ENCODE peak calls at places on chromosomes 11 and 22, in eight cellular contexts. One of them, this sample, is unnamed.

GRCh38 chr22:28710889-28711285 is 30.7 kb downstream of the CHEK2 start:
- DNase-seq in ovary: no peak
- DNase-seq in GM12878: no peak
- DNase-seq in A549: no peak
- DNase-seq in SK-N-SH: peak
- DNase-seq in H1: no peak
- DNase-seq in K562: no peak
- DNase-seq in tibial nerve: no peak
- DNase-seq in this sample: no peak

GRCh38 chr11:132631956-132632355 is 900.3 kb downstream of the OPCML start:
- DNase-seq in ovary: no peak
- DNase-seq in GM12878: no peak
- DNase-seq in A549: no peak
- DNase-seq in SK-N-SH: peak
- DNase-seq in H1: no peak
- DNase-seq in K562: no peak
- DNase-seq in tibial nerve: no peak
- DNase-seq in this sample: no peak

GRCh38 chr11:120174866-120175265 is 36.0 kb upstream of the OAF start:
- DNase-seq in ovary: no peak
- DNase-seq in GM12878: no peak
- DNase-seq in A549: no peak
- DNase-seq in SK-N-SH: no peak
- DNase-seq in H1: no peak
- DNase-seq in K562: no peak
- DNase-seq in tibial nerve: no peak
- DNase-seq in this sample: no peak

GRCh38 chr22:49855491-49855911 is 1.9 kb downstream of the ZBED4 start:
- DNase-seq in ovary: no peak
- DNase-seq in GM12878: no peak
- DNase-seq in A549: no peak
- DNase-seq in SK-N-SH: no peak
- DNase-seq in H1: no peak
- DNase-seq in K562: no peak
- DNase-seq in tibial nerve: no peak
- DNase-seq in this sample: peak

GRCh38 chr11:76962583-76963416 is 71.4 kb upstream of the B3GNT6 start:
- DNase-seq in ovary: no peak
- DNase-seq in GM12878: peak
- DNase-seq in A549: no peak
- DNase-seq in SK-N-SH: no peak
- DNase-seq in H1: no peak
- DNase-seq in K562: no peak
- DNase-seq in tibial nerve: no peak
- DNase-seq in this sample: peak

GRCh38 chr11:77602385-77603105 is 12.8 kb downstream of the AQP11 start:
- DNase-seq in ovary: no peak
- DNase-seq in GM12878: no peak
- DNase-seq in A549: peak
- DNase-seq in SK-N-SH: no peak
- DNase-seq in H1: no peak
- DNase-seq in K562: peak
- DNase-seq in tibial nerve: no peak
- DNase-seq in this sample: no peak

GRCh38 chr11:108786281-108786990 is 121.6 kb downstream of the DDX10 start:
- DNase-seq in ovary: no peak
- DNase-seq in GM12878: no peak
- DNase-seq in A549: no peak
- DNase-seq in SK-N-SH: no peak
- DNase-seq in H1: no peak
- DNase-seq in K562: no peak
- DNase-seq in tibial nerve: no peak
- DNase-seq in this sample: no peak

GRCh38 chr22:26642465-26643367 is 14.7 kb upstream of the MIAT start:
- DNase-seq in ovary: no peak
- DNase-seq in GM12878: no peak
- DNase-seq in A549: no peak
- DNase-seq in SK-N-SH: no peak
- DNase-seq in H1: peak
- DNase-seq in K562: peak
- DNase-seq in tibial nerve: no peak
- DNase-seq in this sample: peak

GRCh38 chr11:65468874-65469333 is 29.9 kb upstream of the MALAT1 start:
- DNase-seq in ovary: peak
- DNase-seq in GM12878: no peak
- DNase-seq in A549: peak
- DNase-seq in SK-N-SH: peak
- DNase-seq in H1: peak
- DNase-seq in K562: peak
- DNase-seq in tibial nerve: peak
- DNase-seq in this sample: peak

GRCh38 chr11:79192836-79193235 is 248.0 kb downstream of the TENM4 start:
- DNase-seq in ovary: no peak
- DNase-seq in GM12878: no peak
- DNase-seq in A549: no peak
- DNase-seq in SK-N-SH: no peak
- DNase-seq in H1: no peak
- DNase-seq in K562: no peak
- DNase-seq in tibial nerve: no peak
- DNase-seq in this sample: no peak

GRCh38 chr11:46362146-46363030 is 15.1 kb downstream of the DGKZ start:
- DNase-seq in ovary: no peak
- DNase-seq in GM12878: no peak
- DNase-seq in A549: no peak
- DNase-seq in SK-N-SH: no peak
- DNase-seq in H1: no peak
- DNase-seq in K562: no peak
- DNase-seq in tibial nerve: no peak
- DNase-seq in this sample: no peak

GRCh38 chr11:46364791-46365190 is 16.7 kb upstream of the MDK start:
- DNase-seq in ovary: no peak
- DNase-seq in GM12878: no peak
- DNase-seq in A549: no peak
- DNase-seq in SK-N-SH: no peak
- DNase-seq in H1: no peak
- DNase-seq in K562: no peak
- DNase-seq in tibial nerve: no peak
- DNase-seq in this sample: no peak

GRCh38 chr11:46363031-46363407 is 15.8 kb downstream of the DGKZ start:
- DNase-seq in ovary: no peak
- DNase-seq in GM12878: no peak
- DNase-seq in A549: no peak
- DNase-seq in SK-N-SH: peak
- DNase-seq in H1: no peak
- DNase-seq in K562: no peak
- DNase-seq in tibial nerve: peak
- DNase-seq in this sample: no peak

GRCh38 chr11:46364056-46364455 is 16.8 kb downstream of the DGKZ start:
- DNase-seq in ovary: no peak
- DNase-seq in GM12878: no peak
- DNase-seq in A549: no peak
- DNase-seq in SK-N-SH: no peak
- DNase-seq in H1: no peak
- DNase-seq in K562: no peak
- DNase-seq in tibial nerve: no peak
- DNase-seq in this sample: no peak

DNA sequence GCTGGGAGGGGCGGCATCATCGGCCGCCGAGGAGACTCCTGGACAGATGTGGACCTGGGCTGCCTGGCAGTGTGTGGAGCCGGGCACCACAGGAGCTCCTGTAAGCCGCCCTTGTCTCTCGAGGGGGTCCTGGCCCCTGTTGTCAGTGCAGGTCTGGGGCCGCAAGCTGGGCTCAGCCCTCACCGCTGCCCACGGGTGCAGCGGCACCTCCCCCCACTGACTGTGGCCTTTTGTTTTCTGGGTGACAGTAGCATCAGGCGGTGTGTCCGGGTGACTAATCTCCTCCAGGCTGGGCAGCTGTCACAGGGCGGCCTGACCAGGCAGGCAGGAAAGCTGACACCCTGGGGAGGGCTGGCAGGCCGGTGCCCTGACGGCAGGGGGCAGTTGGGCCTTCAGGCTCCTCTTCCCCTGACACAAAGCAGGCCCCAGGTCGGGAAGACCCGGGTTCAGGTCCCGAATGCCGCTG is 16.2 kb downstream of the DGKZ start:
- DNase-seq in ovary: no peak
- DNase-seq in GM12878: no peak
- DNase-seq in A549: no peak
- DNase-seq in SK-N-SH: peak
- DNase-seq in H1: no peak
- DNase-seq in K562: no peak
- DNase-seq in tibial nerve: no peak
- DNase-seq in this sample: no peak
- H3K27ac ChIP-seq in ovary: no peak
- H3K27ac ChIP-seq in GM12878: no peak
- H3K27ac ChIP-seq in A549: no peak
- H3K27ac ChIP-seq in SK-N-SH: peak
- H3K27ac ChIP-seq in H1: no peak
- H3K27ac ChIP-seq in K562: peak
- H3K27ac ChIP-seq in tibial nerve: peak
- H3K27ac ChIP-seq in this sample: peak

GRCh38 chr11:12995211-12995610 is 13.9 kb upstream of the RASSF10 start:
- DNase-seq in ovary: no peak
- DNase-seq in GM12878: no peak
- DNase-seq in A549: no peak
- DNase-seq in SK-N-SH: no peak
- DNase-seq in H1: no peak
- DNase-seq in K562: peak
- DNase-seq in tibial nerve: peak
- DNase-seq in this sample: no peak
- TF ChIP-seq EP300 in ovary: no peak
- TF ChIP-seq EP300 in GM12878: no peak
- TF ChIP-seq EP300 in A549: no peak
- TF ChIP-seq EP300 in SK-N-SH: no peak
- TF ChIP-seq EP300 in H1: no peak
- TF ChIP-seq EP300 in K562: no peak
- TF ChIP-seq EP300 in tibial nerve: no peak
- TF ChIP-seq EP300 in this sample: no peak

GRCh38 chr11:45984192-45984591 is 61.7 kb downstream of the LARGE2 start:
- DNase-seq in ovary: no peak
- DNase-seq in GM12878: no peak
- DNase-seq in A549: no peak
- DNase-seq in SK-N-SH: no peak
- DNase-seq in H1: no peak
- DNase-seq in K562: no peak
- DNase-seq in tibial nerve: no peak
- DNase-seq in this sample: no peak

GRCh38 chr11:45983471-45983845 is 61.0 kb downstream of the LARGE2 start:
- DNase-seq in ovary: no peak
- DNase-seq in GM12878: no peak
- DNase-seq in A549: no peak
- DNase-seq in SK-N-SH: no peak
- DNase-seq in H1: no peak
- DNase-seq in K562: no peak
- DNase-seq in tibial nerve: no peak
- DNase-seq in this sample: no peak

GRCh38 chr11:45985212-45985611 is 62.8 kb downstream of the LARGE2 start:
- DNase-seq in ovary: no peak
- DNase-seq in GM12878: no peak
- DNase-seq in A549: no peak
- DNase-seq in SK-N-SH: no peak
- DNase-seq in H1: no peak
- DNase-seq in K562: no peak
- DNase-seq in tibial nerve: no peak
- DNase-seq in this sample: no peak

DNA sequence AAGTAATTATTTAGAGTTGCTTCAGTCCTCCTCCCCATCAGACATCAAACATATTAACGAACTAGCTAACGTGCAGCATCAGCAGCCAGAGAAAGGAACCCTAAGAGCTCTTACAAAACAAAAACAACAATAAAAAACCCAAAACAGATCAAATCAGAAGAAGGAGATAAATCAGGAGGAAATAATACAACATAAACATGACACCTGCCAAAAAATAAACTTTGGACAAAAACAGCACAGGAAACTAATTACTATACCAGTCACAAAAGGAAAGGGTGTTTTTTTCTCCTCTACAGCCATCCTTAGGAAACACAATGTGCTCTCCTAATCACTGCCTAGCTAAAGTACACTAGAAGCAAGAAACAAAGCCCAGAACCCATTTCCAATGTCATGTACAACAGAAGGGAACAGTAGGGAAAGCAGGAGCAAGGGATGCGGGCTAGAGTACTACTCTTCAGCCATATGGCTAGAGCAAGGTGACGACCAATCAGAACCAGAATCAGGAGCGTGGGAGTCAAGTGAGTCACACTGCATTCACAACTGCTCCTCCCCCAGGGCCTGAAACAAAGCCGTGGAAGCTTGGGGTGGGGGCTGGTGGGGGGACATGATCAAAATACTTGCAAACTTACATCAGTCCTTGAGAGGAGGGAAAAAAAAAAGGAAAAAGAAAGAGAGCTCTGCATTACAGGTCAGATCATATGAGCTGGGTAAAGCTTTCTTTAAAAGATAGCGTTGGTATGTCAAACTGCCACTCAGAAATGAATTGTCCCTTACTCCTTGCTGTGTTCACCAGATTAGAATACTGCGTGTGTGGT is 60.4 kb downstream of the LARGE2 start:
- DNase-seq in ovary: peak
- DNase-seq in GM12878: no peak
- DNase-seq in A549: no peak
- DNase-seq in SK-N-SH: peak
- DNase-seq in H1: peak
- DNase-seq in K562: peak
- DNase-seq in tibial nerve: no peak
- DNase-seq in this sample: no peak
- H3K4me3 ChIP-seq in ovary: no peak
- H3K4me3 ChIP-seq in GM12878: no peak
- H3K4me3 ChIP-seq in A549: no peak
- H3K4me3 ChIP-seq in SK-N-SH: no peak
- H3K4me3 ChIP-seq in H1: peak
- H3K4me3 ChIP-seq in K562: no peak
- H3K4me3 ChIP-seq in tibial nerve: no peak
- H3K4me3 ChIP-seq in this sample: no peak

DNA sequence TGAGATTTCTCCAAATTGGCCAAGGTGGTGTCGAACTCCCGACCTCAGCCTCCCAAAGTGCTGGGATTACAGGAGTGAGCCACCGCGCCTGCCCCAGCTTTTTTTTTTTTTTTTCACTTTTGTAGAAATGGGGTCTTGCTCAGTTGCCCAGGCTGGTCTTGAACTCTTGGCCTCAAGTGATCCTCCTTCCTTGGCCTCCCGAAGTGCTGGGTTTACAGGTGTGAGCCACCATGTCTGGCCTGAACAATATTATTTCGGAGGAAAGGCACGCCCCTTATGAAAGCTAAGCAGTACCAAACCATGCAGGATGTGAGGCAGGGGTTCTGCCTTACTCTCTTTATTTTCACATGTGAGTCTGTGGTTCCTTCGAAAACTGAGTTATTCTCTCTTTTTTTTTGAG is 16.1 kb downstream of the MTCH2 start:
- DNase-seq in ovary: no peak
- DNase-seq in GM12878: no peak
- DNase-seq in A549: no peak
- DNase-seq in SK-N-SH: no peak
- DNase-seq in H1: no peak
- DNase-seq in K562: no peak
- DNase-seq in tibial nerve: no peak
- DNase-seq in this sample: no peak
- H3K27ac ChIP-seq in ovary: no peak
- H3K27ac ChIP-seq in GM12878: no peak
- H3K27ac ChIP-seq in A549: no peak
- H3K27ac ChIP-seq in SK-N-SH: no peak
- H3K27ac ChIP-seq in H1: no peak
- H3K27ac ChIP-seq in K562: no peak
- H3K27ac ChIP-seq in tibial nerve: no peak
- H3K27ac ChIP-seq in this sample: no peak

This sample was measured in transverse colon.